ENCODE peak calls at places on chromosomes 13 and 19, in five cellular contexts. Z, P, A, B and I are unnamed samples.

GRCh38 chr13:75372923-75373841 is 108.8 kb downstream of the TBC1D4 start:
- DNase-seq in P (no peak), Z (no peak), A (no peak), B (no peak), I (no peak)

GRCh38 chr13:67833564-67833963 is 603.4 kb upstream of the PCDH9 start:
- DNase-seq in P (no peak), A (no peak), Z (no peak), B (no peak), I (no peak)

GRCh38 chr19:49546825-49547565 is 19.2 kb downstream of the RCN3 start:
- DNase-seq in B (peak), Z (no peak), A (peak), P (peak), I (peak)

GRCh38 chr13:44974056-44974798 is 15.0 kb downstream of the NUFIP1 start:
- DNase-seq in P (no peak), B (no peak), Z (no peak), A (no peak), I (no peak)

GRCh38 chr19:15197275-15198005 is 3.4 kb downstream of the NOTCH3 start:
- DNase-seq in B (peak), Z (no peak), P (no peak), A (no peak), I (peak)

GRCh38 chr13:31998131-31998530 is 33.4 kb upstream of the FRY start:
- DNase-seq in B (no peak), Z (no peak), P (no peak), A (no peak), I (no peak)

GRCh38 chr13:107202371-107203023 is 634.6 kb upstream of the ARGLU1 start:
- DNase-seq in B (no peak), P (no peak), A (no peak), Z (no peak), I (peak)

GRCh38 chr19:1098177-1099051 is 3.2 kb upstream of the POLR2E start:
- DNase-seq in Z (no peak), B (no peak), A (no peak), P (no peak), I (no peak)

GRCh38 chr19:2229103-2230028 is 6.8 kb downstream of the PLEKHJ1 start:
- DNase-seq in B (peak), Z (no peak), A (no peak), P (no peak), I (no peak)

GRCh38 chr19:47095707-47096704 is 17.6 kb downstream of the ZC3H4 start:
- DNase-seq in A (no peak), Z (no peak), P (no peak), B (peak), I (no peak)

GRCh38 chr13:48595330-48596127 is 58.2 kb upstream of the CYSLTR2 start:
- DNase-seq in B (peak), Z (peak), P (peak), A (no peak), I (peak)

GRCh38 chr13:98394820-98395510 is 181.9 kb downstream of the STK24 start:
- DNase-seq in P (no peak), Z (no peak), A (no peak), B (no peak), I (no peak)

GRCh38 chr13:40476175-40476958 is 190.1 kb downstream of the FOXO1 start:
- DNase-seq in A (peak), B (no peak), Z (no peak), P (no peak), I (no peak)

GRCh38 chr13:19862511-19863313 is 737 bp downstream of the ZMYM5 start:
- DNase-seq in A (no peak), Z (peak), B (peak), P (peak), I (peak)

GRCh38 chr13:48411281-48412099 is 1.4 kb downstream of the LPAR6 start:
- DNase-seq in Z (peak), B (no peak), A (no peak), P (no peak), I (no peak)

GRCh38 chr19:17289489-17289888 is 7.8 kb downstream of the ANKLE1 start:
- DNase-seq in A (no peak), B (peak), P (peak), Z (no peak), I (peak)

GRCh38 chr13:99304541-99304940 is 2.7 kb downstream of the GPR183 start:
- DNase-seq in Z (no peak), P (no peak), A (no peak), B (no peak), I (no peak)

GRCh38 chr19:29717051-29717450 is 2.0 kb upstream of the C19orf12 start:
- DNase-seq in B (no peak), A (no peak), Z (no peak), P (no peak), I (no peak)